ENCODE peak calls at places on chromosome 20, in five cellular contexts. One of them, this sample, is unnamed.

GRCh38 chr20:4563534-4563933 is 158.2 kb upstream of the PRND start:
- DNase-seq in heart left ventricle: no peak
- DNase-seq in CD4-positive, alpha-beta T cell: no peak
- DNase-seq in omental fat pad: no peak
- DNase-seq in epithelial cell of esophagus: peak; percentile 88
- DNase-seq in this sample: peak; percentile 71

GRCh38 chr20:46438156-46438750 is 31.8 kb upstream of the ELMO2 start:
- DNase-seq in heart left ventricle: no peak
- DNase-seq in CD4-positive, alpha-beta T cell: peak; percentile 3
- DNase-seq in omental fat pad: no peak
- DNase-seq in epithelial cell of esophagus: peak; percentile 42
- DNase-seq in this sample: peak; percentile 11

GRCh38 chr20:43691928-43692524 is 25.1 kb downstream of the MYBL2 start:
- DNase-seq in epithelial cell of esophagus: peak; percentile 50
- DNase-seq in omental fat pad: no peak
- DNase-seq in CD4-positive, alpha-beta T cell: peak; percentile 31
- DNase-seq in heart left ventricle: no peak
- DNase-seq in this sample: peak; percentile 25

GRCh38 chr20:63238491-63239126 is 2.9 kb downstream of the BIRC7 start:
- DNase-seq in omental fat pad: no peak
- DNase-seq in heart left ventricle: no peak
- DNase-seq in epithelial cell of esophagus: no peak
- DNase-seq in CD4-positive, alpha-beta T cell: no peak
- DNase-seq in this sample: no peak

GRCh38 chr20:44704551-44704971 is 10.6 kb upstream of the CCN5 start:
- DNase-seq in epithelial cell of esophagus: no peak
- DNase-seq in heart left ventricle: peak; percentile 50
- DNase-seq in omental fat pad: no peak
- DNase-seq in CD4-positive, alpha-beta T cell: no peak
- DNase-seq in this sample: peak; percentile 82

GRCh38 chr20:57264151-57264792 is 2.2 kb downstream of the BMP7 start:
- DNase-seq in omental fat pad: no peak
- DNase-seq in heart left ventricle: no peak
- DNase-seq in CD4-positive, alpha-beta T cell: no peak
- DNase-seq in epithelial cell of esophagus: no peak
- DNase-seq in this sample: no peak

GRCh38 chr20:64160536-64161495 is 3.4 kb upstream of the MYT1 start:
- DNase-seq in omental fat pad: no peak
- DNase-seq in CD4-positive, alpha-beta T cell: no peak
- DNase-seq in epithelial cell of esophagus: no peak
- DNase-seq in heart left ventricle: peak; percentile 23
- DNase-seq in this sample: no peak

GRCh38 chr20:101975-102374 is 14.5 kb downstream of the DEFB125 start:
- DNase-seq in CD4-positive, alpha-beta T cell: no peak
- DNase-seq in epithelial cell of esophagus: no peak
- DNase-seq in omental fat pad: no peak
- DNase-seq in heart left ventricle: no peak
- DNase-seq in this sample: no peak

GRCh38 chr20:50308513-50309279 is 118.1 kb downstream of the CEBPB start:
- DNase-seq in CD4-positive, alpha-beta T cell: no peak
- DNase-seq in epithelial cell of esophagus: peak; percentile 96
- DNase-seq in omental fat pad: peak; percentile 93
- DNase-seq in heart left ventricle: peak; percentile 93
- DNase-seq in this sample: peak; percentile 96
- TF ChIP-seq CTCF in CD4-positive, alpha-beta T cell: no peak
- TF ChIP-seq CTCF in epithelial cell of esophagus: no peak
- TF ChIP-seq CTCF in omental fat pad: no peak
- TF ChIP-seq CTCF in heart left ventricle: peak; percentile 32
- TF ChIP-seq CTCF in this sample: peak; percentile 13

GRCh38 chr20:37081717-37082289 is 14.0 kb downstream of the RBL1 start:
- DNase-seq in CD4-positive, alpha-beta T cell: peak; percentile 37
- DNase-seq in epithelial cell of esophagus: no peak
- DNase-seq in heart left ventricle: no peak
- DNase-seq in omental fat pad: no peak
- DNase-seq in this sample: no peak
- TF ChIP-seq CTCF in CD4-positive, alpha-beta T cell: peak; percentile 88
- TF ChIP-seq CTCF in epithelial cell of esophagus: no peak
- TF ChIP-seq CTCF in heart left ventricle: no peak
- TF ChIP-seq CTCF in omental fat pad: no peak
- TF ChIP-seq CTCF in this sample: peak; percentile 57

GRCh38 chr20:60224914-60225313 is 266.7 kb downstream of the CDH26 start:
- DNase-seq in CD4-positive, alpha-beta T cell: no peak
- DNase-seq in epithelial cell of esophagus: peak; percentile 14
- DNase-seq in omental fat pad: no peak
- DNase-seq in heart left ventricle: no peak
- DNase-seq in this sample: no peak
- TF ChIP-seq CTCF in CD4-positive, alpha-beta T cell: no peak
- TF ChIP-seq CTCF in epithelial cell of esophagus: peak; percentile 22
- TF ChIP-seq CTCF in omental fat pad: no peak
- TF ChIP-seq CTCF in heart left ventricle: no peak
- TF ChIP-seq CTCF in this sample: peak; percentile 65

DNA sequence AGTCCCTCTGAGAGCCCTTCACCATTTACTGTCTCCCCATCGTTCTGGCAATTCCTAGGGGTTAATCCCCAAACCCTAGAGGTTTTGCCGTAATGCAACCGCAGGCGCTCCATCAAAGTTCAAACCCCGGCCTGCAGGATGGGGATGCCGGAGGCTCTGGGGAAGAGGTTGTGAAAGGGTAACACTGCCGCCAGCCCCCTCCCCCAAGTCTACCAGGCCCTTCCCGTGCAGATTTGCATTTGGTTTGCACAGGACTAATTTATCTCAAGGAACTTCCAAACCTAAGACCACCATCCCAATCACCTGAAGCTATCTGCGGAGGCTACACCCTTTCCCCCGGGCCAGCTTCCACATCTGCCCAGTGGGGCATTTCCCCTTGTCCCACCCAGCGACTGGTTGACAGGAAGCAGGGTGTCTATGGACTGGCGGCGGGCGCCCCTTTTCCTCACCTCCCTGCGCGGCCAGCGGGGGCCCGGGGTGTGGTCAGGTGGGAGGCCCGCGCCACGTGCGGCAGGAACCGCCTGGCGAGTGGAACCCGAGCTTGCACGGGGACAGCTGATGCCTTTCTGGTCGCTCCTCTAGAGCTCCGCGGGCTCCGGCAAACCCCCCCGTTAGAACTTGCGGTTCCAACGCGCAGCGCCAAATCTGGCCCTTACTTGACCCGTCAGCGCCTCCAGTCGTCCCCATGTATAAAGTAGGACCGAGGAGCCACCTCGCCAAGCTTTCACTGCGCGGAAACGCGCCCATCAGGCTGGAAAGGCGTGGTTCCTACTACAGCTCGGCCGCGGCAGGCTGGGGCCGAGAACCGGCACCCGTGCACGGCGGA is 9.4 kb upstream of the SLC4A11 start:
- DNase-seq in epithelial cell of esophagus: peak; percentile 18
- DNase-seq in CD4-positive, alpha-beta T cell: no peak
- DNase-seq in heart left ventricle: peak; percentile 67
- DNase-seq in omental fat pad: no peak
- DNase-seq in this sample: peak; percentile 36
- TF ChIP-seq CTCF in epithelial cell of esophagus: no peak
- TF ChIP-seq CTCF in CD4-positive, alpha-beta T cell: no peak
- TF ChIP-seq CTCF in heart left ventricle: no peak
- TF ChIP-seq CTCF in omental fat pad: no peak
- TF ChIP-seq CTCF in this sample: no peak

GRCh38 chr20:5932796-5933195 is 17.5 kb downstream of the TRMT6 start:
- DNase-seq in CD4-positive, alpha-beta T cell: no peak
- DNase-seq in omental fat pad: no peak
- DNase-seq in heart left ventricle: no peak
- DNase-seq in epithelial cell of esophagus: no peak
- DNase-seq in this sample: no peak

GRCh38 chr20:5938456-5939029 is 11.8 kb downstream of the TRMT6 start:
- DNase-seq in epithelial cell of esophagus: no peak
- DNase-seq in heart left ventricle: no peak
- DNase-seq in omental fat pad: no peak
- DNase-seq in CD4-positive, alpha-beta T cell: no peak
- DNase-seq in this sample: no peak

GRCh38 chr20:5931411-5931810 is 18.9 kb downstream of the TRMT6 start:
- DNase-seq in CD4-positive, alpha-beta T cell: no peak
- DNase-seq in omental fat pad: no peak
- DNase-seq in epithelial cell of esophagus: no peak
- DNase-seq in heart left ventricle: no peak
- DNase-seq in this sample: no peak

GRCh38 chr20:5935384-5935783 is 14.9 kb downstream of the TRMT6 start:
- DNase-seq in epithelial cell of esophagus: no peak
- DNase-seq in heart left ventricle: no peak
- DNase-seq in CD4-positive, alpha-beta T cell: no peak
- DNase-seq in omental fat pad: no peak
- DNase-seq in this sample: no peak

GRCh38 chr20:5933802-5934436 is 16.4 kb downstream of the TRMT6 start:
- DNase-seq in CD4-positive, alpha-beta T cell: no peak
- DNase-seq in heart left ventricle: no peak
- DNase-seq in omental fat pad: no peak
- DNase-seq in epithelial cell of esophagus: peak; percentile 50
- DNase-seq in this sample: no peak
- TF ChIP-seq CTCF in CD4-positive, alpha-beta T cell: no peak
- TF ChIP-seq CTCF in heart left ventricle: peak; percentile 44
- TF ChIP-seq CTCF in omental fat pad: no peak
- TF ChIP-seq CTCF in epithelial cell of esophagus: peak; percentile 43
- TF ChIP-seq CTCF in this sample: peak; percentile 23

DNA sequence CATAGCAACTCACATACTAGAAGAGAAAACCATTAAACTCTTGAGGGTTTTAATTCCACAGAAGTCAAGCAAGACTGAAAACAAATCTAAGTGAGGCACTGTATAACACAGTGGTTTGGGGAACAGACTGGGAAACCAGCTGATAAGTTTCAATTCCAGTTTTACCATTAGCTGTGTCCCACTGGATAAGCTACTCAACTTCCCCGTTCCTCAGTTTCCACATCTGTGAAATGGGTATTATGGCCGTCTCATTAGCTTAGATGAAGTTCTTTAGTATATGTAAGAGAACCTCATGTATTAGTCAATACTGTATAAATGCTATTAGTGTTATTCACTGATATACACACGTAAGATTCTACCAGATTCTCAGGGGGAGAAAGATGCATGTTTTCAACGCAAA is 89.0 kb downstream of the ZFP64 start:
- DNase-seq in heart left ventricle: no peak
- DNase-seq in omental fat pad: no peak
- DNase-seq in epithelial cell of esophagus: no peak
- DNase-seq in CD4-positive, alpha-beta T cell: no peak
- DNase-seq in this sample: no peak
- TF ChIP-seq CTCF in heart left ventricle: no peak
- TF ChIP-seq CTCF in omental fat pad: no peak
- TF ChIP-seq CTCF in epithelial cell of esophagus: no peak
- TF ChIP-seq CTCF in CD4-positive, alpha-beta T cell: no peak
- TF ChIP-seq CTCF in this sample: no peak

DNA sequence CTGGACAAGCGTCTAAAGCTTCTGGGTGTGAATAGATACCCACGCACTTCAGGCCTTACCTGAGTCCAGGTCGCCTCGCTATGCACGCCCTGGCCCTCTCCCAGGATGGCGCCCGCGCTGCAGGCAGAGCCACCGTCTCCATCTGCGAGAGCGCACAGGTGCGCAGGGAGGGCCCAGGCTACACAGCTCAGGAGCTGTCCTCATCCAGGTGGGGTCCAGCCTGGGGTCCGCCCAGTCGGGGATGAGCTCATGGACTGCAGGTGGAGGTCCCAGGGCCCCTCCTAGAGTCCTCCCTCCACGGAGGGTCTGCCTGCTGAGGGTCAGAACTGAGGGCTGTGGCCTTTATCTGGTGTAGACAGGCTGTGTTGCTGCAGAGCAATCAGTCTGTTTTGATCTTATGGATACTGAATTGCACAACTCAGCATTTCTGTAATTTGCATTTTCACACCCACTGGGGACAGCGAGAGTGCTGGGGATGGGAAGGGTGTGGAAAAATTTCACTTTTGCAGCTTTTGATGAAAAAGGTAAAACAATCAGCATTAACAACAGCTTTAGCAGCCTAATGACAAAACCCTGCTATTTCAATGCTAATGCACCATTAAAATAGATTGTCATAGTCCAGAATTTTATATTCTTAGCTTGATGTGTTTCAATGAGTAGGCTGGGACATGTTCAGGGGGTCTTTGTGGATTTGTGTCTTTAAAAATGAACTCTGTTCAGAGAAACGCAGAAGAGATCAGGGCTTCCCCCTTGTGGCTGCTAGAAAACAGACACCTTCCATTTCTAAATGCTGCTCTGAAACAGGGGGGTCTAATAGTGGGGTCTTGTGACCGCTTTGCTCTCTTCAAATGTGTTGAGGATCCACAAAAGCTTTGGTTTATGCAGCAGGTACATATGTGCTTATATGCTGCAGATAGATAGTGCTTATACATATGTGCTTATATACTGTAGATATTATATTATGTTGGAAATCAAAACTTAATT is 77.8 kb upstream of the PHACTR3 start:
- DNase-seq in epithelial cell of esophagus: no peak
- DNase-seq in heart left ventricle: no peak
- DNase-seq in omental fat pad: no peak
- DNase-seq in CD4-positive, alpha-beta T cell: no peak
- DNase-seq in this sample: no peak
- TF ChIP-seq CTCF in epithelial cell of esophagus: peak; percentile 36
- TF ChIP-seq CTCF in heart left ventricle: no peak
- TF ChIP-seq CTCF in omental fat pad: no peak
- TF ChIP-seq CTCF in CD4-positive, alpha-beta T cell: no peak
- TF ChIP-seq CTCF in this sample: peak; percentile 43

DNA sequence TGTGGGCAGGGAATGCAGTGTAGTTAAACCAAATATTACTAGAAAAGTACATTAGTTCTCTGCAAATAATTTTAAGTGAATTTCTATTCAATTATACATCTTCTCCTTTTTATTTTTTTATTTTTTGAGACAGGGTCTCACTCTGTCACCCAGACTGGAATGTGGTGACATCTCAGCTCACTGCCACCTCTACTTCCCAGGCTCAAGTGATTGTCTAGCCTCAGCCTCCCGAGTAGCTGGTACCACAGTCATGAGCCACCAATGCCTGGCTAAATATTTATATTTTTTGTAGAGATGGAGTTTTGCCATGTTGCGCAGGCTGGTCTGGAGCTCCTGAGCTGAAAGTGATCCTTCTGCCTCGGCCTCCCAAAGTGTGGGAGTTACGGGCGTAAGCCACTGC is 76.1 kb downstream of the ITCH start:
- DNase-seq in heart left ventricle: no peak
- DNase-seq in epithelial cell of esophagus: no peak
- DNase-seq in omental fat pad: no peak
- DNase-seq in CD4-positive, alpha-beta T cell: no peak
- DNase-seq in this sample: no peak
- TF ChIP-seq CTCF in heart left ventricle: no peak
- TF ChIP-seq CTCF in epithelial cell of esophagus: no peak
- TF ChIP-seq CTCF in omental fat pad: no peak
- TF ChIP-seq CTCF in CD4-positive, alpha-beta T cell: no peak
- TF ChIP-seq CTCF in this sample: no peak

DNA sequence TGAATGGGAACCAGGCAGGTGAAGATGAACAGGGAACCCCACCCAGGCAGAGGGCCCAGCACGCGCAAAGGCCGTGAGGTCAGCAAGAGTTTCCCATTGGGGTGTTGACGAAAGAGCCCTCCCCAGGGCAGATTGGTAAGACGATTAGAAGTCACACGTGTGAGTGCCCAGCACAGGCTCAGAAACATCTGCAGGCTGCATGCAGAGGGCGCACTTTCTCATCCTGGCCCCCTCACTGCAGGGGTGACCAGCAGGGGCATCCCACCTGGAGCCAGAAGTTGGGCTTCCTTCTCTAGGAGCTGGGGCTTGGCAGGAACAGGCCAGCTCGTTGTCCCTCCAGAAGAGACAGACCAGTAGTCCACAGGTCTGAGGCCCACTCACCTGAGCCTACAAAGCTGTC is 38.4 kb downstream of the VSTM2L start:
- DNase-seq in heart left ventricle: no peak
- DNase-seq in omental fat pad: peak; percentile 4
- DNase-seq in CD4-positive, alpha-beta T cell: no peak
- DNase-seq in epithelial cell of esophagus: no peak
- DNase-seq in this sample: no peak
- TF ChIP-seq CTCF in heart left ventricle: no peak
- TF ChIP-seq CTCF in omental fat pad: no peak
- TF ChIP-seq CTCF in CD4-positive, alpha-beta T cell: no peak
- TF ChIP-seq CTCF in epithelial cell of esophagus: no peak
- TF ChIP-seq CTCF in this sample: peak; percentile 21

GRCh38 chr20:48544402-48545333 is 283.1 kb downstream of the PREX1 start:
- DNase-seq in heart left ventricle: no peak
- DNase-seq in omental fat pad: no peak
- DNase-seq in CD4-positive, alpha-beta T cell: no peak
- DNase-seq in epithelial cell of esophagus: no peak
- DNase-seq in this sample: no peak
- TF ChIP-seq CTCF in heart left ventricle: no peak
- TF ChIP-seq CTCF in omental fat pad: no peak
- TF ChIP-seq CTCF in CD4-positive, alpha-beta T cell: no peak
- TF ChIP-seq CTCF in epithelial cell of esophagus: no peak
- TF ChIP-seq CTCF in this sample: no peak